ENCODE peak calls at places on chromosomes 11 and 22, in six cellular contexts. O is HCT116; R is activated CD4-positive, CD25-positive, alpha-beta regulatory T cell; D is WTC11; N is stimulated activated CD8-positive, alpha-beta memory T cell treated with anti-CD3 and anti-CD28 coated beads, Interleukin-4, amount 100 ng/mL, for 1 hour; Q is effector CD4-positive, alpha-beta T cell. H is an unnamed sample.

GRCh38 chr11:68990995-68991780 is 10.4 kb upstream of the MRGPRD start:
- DNase-seq in O (no peak), R (no peak), D (peak; percentile 5), N (no peak), Q (no peak), H (no peak)

GRCh38 chr11:121513807-121514206 is 61.0 kb upstream of the SORL1-AS1 start:
- DNase-seq in O (no peak), R (no peak), D (no peak), N (no peak), Q (no peak), H (no peak)

GRCh38 chr22:41949297-41949965 is 2.5 kb upstream of the CENPM start:
- DNase-seq in O (no peak), R (no peak), D (no peak), N (no peak), Q (no peak), H (no peak)

GRCh38 chr11:117909611-117910382 is 19.4 kb downstream of the TMPRSS13 start:
- DNase-seq in O (no peak), R (no peak), D (no peak), N (no peak), Q (no peak), H (no peak)

GRCh38 chr11:94130589-94131362 is 2.1 kb downstream of the PANX1 start:
- DNase-seq in O (no peak), R (no peak), D (no peak), N (no peak), Q (no peak), H (no peak)

GRCh38 chr22:36239150-36239400 is 252 bp downstream of the APOL2 start:
- DNase-seq in O (no peak), R (no peak), D (no peak), N (no peak), Q (no peak), H (no peak)

GRCh38 chr22:47205562-47205961 is 443.1 kb downstream of the TBC1D22A start:
- DNase-seq in O (no peak), R (no peak), D (no peak), N (no peak), Q (no peak), H (peak; percentile 4)

GRCh38 chr11:115605397-115606222 is 101.4 kb upstream of the CADM1 start:
- DNase-seq in O (no peak), R (no peak), D (no peak), N (no peak), Q (no peak), H (no peak)

GRCh38 chr11:68447015-68447801 is 13.3 kb upstream of the PPP6R3 start:
- DNase-seq in O (peak; percentile 35), R (peak; percentile 57), D (peak; percentile 91), N (peak; percentile 49), Q (peak; percentile 73), H (peak; percentile 68)